ENCODE peak calls at places on chromosomes 16 and 17, in ten cellular contexts. C, Q, P, M, F, G, X, O, W and D are unnamed samples.

GRCh38 chr16:56419740-56420548 is 5.4 kb downstream of the AMFR start:
- DNase-seq in C (no peak), Q (no peak), P (no peak), M (no peak), F (no peak), G (no peak), X (no peak), O (no peak), W (no peak), D (no peak)

GRCh38 chr17:59804910-59805381 is 87.8 kb downstream of the TUBD1 start:
- DNase-seq in C (no peak), Q (no peak), P (no peak), M (no peak), F (no peak), G (no peak), X (peak; percentile 66), O (no peak), W (no peak), D (no peak)

GRCh38 chr16:70553175-70553574 is 29.6 kb downstream of the SF3B3 start:
- DNase-seq in C (peak; percentile 23), Q (no peak), P (no peak), M (no peak), F (no peak), G (no peak), X (peak; percentile 70), O (no peak), W (no peak), D (no peak)

GRCh38 chr17:79991924-79992656 is 43.6 kb downstream of the TBC1D16 start:
- DNase-seq in C (no peak), Q (peak; percentile 71), P (no peak), M (no peak), F (peak; percentile 71), G (no peak), X (no peak), O (no peak), W (no peak), D (no peak)

GRCh38 chr17:67663445-67663844 is 54.3 kb upstream of the NOL11 start:
- DNase-seq in C (no peak), Q (no peak), P (no peak), M (no peak), F (no peak), G (no peak), X (no peak), O (no peak), W (no peak), D (no peak)

GRCh38 chr17:73936908-73937627 is 266.4 kb upstream of the RPL38 start:
- DNase-seq in C (no peak), Q (no peak), P (no peak), M (no peak), F (no peak), G (no peak), X (no peak), O (no peak), W (no peak), D (no peak)

GRCh38 chr16:68235882-68236803 is at the start of gene ESRP2:
- DNase-seq in C (no peak), Q (peak; percentile 95), P (peak; percentile 95), M (no peak), F (peak; percentile 95), G (peak; percentile 43), X (no peak), O (no peak), W (no peak), D (no peak)

GRCh38 chr16:9197957-9198661 is 106.7 kb downstream of the HAPSTR1 start:
- DNase-seq in C (no peak), Q (no peak), P (no peak), M (no peak), F (no peak), G (no peak), X (no peak), O (no peak), W (no peak), D (no peak)

GRCh38 chr17:73424571-73424970 is 112.8 kb upstream of the CDC42EP4 start:
- DNase-seq in C (no peak), Q (no peak), P (no peak), M (no peak), F (no peak), G (no peak), X (no peak), O (no peak), W (no peak), D (no peak)

GRCh38 chr16:621526-622105 is 9.2 kb upstream of the WFIKKN1 start:
- DNase-seq in C (no peak), Q (peak; percentile 5), P (no peak), M (no peak), F (no peak), G (peak; percentile 27), X (peak; percentile 33), O (no peak), W (no peak), D (no peak)

GRCh38 chr17:52827526-52827925 is 669.0 kb upstream of the CA10 start:
- DNase-seq in C (no peak), Q (no peak), P (no peak), M (no peak), F (no peak), G (no peak), X (no peak), O (no peak), W (no peak), D (no peak)

GRCh38 chr17:76032073-76032779 is 5.1 kb upstream of the EVPL start:
- DNase-seq in C (no peak), Q (no peak), P (no peak), M (no peak), F (no peak), G (no peak), X (no peak), O (no peak), W (no peak), D (no peak)

GRCh38 chr17:81967533-81968395 is 6.8 kb upstream of the NOTUM start:
- DNase-seq in C (no peak), Q (peak; percentile 88), P (peak; percentile 90), M (peak; percentile 64), F (peak; percentile 82), G (peak; percentile 73), X (peak; percentile 81), O (peak; percentile 37), W (no peak), D (no peak)
- H3K4me3 ChIP-seq in C (no peak overlapping the region), Q (no peak overlapping the region), P (no peak overlapping the region), M (peak overlapping the region; percentile 64), F (no peak overlapping the region), G (no peak overlapping the region), X (no peak overlapping the region), O (no peak overlapping the region), W (no peak overlapping the region), D (no peak overlapping the region)

DNA sequence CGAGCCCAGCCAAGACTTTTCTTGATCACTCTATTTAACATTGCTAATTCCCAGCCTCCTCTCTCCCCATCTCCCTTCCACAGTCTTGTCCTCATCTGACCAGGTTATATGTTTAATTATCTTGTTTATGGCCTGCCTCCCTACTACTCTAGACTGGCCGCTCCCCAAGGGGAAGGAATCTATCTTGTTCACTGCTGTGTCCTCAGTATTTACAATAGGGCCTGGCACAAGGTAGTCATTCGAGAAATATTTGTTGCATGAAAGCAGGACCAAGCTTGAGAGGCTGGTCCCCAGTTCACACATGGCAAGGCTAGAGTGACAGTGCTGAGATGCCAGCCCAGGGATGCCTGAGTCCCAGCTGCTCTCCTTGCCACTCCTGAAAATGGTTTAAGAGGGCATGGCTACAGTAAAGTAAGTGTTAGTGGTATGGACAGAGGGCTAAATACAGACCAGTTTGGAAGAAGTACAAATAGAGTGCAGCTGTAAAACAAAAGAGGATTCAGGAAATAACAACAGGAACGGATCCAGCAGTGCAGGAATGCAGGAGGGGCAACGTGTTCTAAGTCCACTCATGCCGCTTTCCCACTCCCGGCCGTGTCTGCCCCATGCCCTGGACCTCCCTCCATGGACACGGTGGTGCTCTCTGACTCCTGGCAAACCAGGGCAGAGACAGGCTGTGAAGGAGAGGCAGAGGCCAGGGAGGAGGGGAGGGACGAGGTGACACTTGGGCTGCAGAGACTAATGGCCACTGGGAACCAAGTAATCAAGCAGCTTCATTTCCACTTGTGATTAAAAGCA is 65.6 kb downstream of the TOM1L2 start:
- DNase-seq in C (no peak), Q (no peak), P (no peak), M (no peak), F (no peak), G (no peak), X (no peak), O (no peak), W (no peak), D (no peak)
- H3K4me3 ChIP-seq in C (no peak overlapping the region), Q (no peak overlapping the region), P (no peak overlapping the region), M (no peak overlapping the region), F (no peak overlapping the region), G (no peak overlapping the region), X (no peak overlapping the region), O (no peak overlapping the region), W (no peak overlapping the region), D (no peak overlapping the region)

DNA sequence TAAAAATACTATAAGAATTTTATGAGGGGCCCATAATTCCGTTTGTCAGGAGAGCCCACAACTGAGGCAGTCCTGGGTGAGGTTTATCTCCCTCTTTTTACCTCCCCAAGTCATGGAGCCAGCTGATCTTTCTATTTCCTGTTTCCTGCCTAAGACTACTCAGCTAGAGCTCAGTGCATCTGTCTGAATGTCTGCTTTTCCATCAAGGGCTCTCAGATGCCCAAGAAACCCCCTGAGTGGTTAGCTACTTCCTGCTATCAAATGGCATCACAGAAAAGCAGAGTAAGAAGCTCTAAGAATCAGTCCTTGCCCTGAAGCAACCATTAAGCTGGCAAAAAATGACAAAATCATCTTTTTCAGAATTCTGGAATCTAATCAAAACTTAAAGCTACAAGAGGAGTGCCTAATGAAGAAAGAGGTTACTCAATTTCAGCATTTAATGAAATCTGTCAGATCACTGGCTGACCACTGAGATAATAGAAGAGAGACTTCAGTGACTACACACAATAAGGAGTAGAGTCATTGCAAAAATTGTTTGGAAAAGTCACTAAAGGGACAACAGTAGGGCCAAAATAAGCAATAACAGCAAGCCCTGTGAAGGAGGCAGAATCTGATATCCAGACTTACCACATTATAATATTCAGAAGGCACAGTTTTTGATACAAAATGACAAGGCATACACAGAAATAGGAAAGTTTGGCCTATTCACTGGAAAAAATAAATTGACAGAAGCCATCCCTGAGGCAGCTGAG is 150.1 kb downstream of the CYB561 start:
- DNase-seq in C (no peak), Q (no peak), P (no peak), M (no peak), F (no peak), G (no peak), X (no peak), O (no peak), W (no peak), D (no peak)
- H3K4me3 ChIP-seq in C (no peak overlapping the region), Q (no peak overlapping the region), P (no peak overlapping the region), M (no peak overlapping the region), F (no peak overlapping the region), G (no peak overlapping the region), X (no peak overlapping the region), O (no peak overlapping the region), W (no peak overlapping the region), D (no peak overlapping the region)

DNA sequence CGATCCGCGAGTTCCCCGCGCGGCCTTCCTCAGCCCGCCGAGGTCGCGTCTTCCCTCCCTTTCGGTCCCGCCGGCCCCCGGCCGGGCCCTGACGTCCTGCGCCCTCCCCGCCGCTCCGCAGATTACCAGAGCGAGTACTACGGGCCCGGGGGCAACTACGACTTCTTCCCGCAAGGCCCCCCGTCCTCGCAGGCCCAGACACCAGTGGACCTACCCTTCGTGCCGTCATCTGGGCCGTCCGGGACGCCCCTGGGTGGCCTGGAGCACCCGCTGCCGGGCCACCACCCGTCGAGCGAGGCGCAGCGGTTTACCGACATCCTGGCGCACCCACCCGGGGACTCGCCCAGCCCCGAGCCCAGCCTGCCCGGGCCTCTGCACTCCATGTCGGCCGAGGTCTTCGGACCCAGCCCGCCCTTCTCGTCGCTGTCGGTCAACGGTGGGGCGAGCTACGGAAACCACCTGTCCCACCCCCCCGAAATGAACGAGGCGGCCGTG is 5.4 kb downstream of the LHX1 start:
- DNase-seq in C (no peak), Q (peak; percentile 5), P (no peak), M (no peak), F (no peak), G (no peak), X (no peak), O (no peak), W (no peak), D (no peak)
- H3K4me3 ChIP-seq in C (no peak overlapping the region), Q (no peak overlapping the region), P (no peak overlapping the region), M (no peak overlapping the region), F (no peak overlapping the region), G (no peak overlapping the region), X (no peak overlapping the region), O (no peak overlapping the region), W (no peak overlapping the region), D (peak overlapping the region; percentile 61)